ENCODE peak calls at places on chromosome 13, in nine cellular contexts. R is GM13977, Q is astrocyte of the cerebellum, M is fibroblast of pulmonary artery, T is AG09309, K is HFFc6, J is nephron progenitor cell, A is fibroblast of mammary gland, V is body of pancreas. Y is an unnamed sample.

GRCh38 chr13:40777166-40777956 is 6.4 kb upstream of the MRPS31 start:
- DNase-seq in A (peak), R (peak), Q (no peak), K (peak), J (peak), M (peak), T (no peak), V (peak), Y (no peak)

GRCh38 chr13:30792257-30793000 is 57.1 kb downstream of the ALOX5AP start:
- DNase-seq in K (peak), M (peak), A (peak), T (peak), R (no peak), Q (peak), J (peak), V (peak), Y (peak)

GRCh38 chr13:108463365-108463764 is 166.0 kb upstream of the MYO16 start:
- DNase-seq in J (no peak), V (no peak), K (peak), R (peak), Q (peak), A (peak), M (peak), T (no peak), Y (peak)

GRCh38 chr13:52615817-52616216 is 26.4 kb upstream of the HNRNPA1L2 start:
- DNase-seq in R (no peak), T (no peak), M (no peak), K (no peak), J (no peak), Q (no peak), A (peak), V (no peak), Y (no peak)

GRCh38 chr13:95564091-95564490 is 11.6 kb downstream of the CLDN10 start:
- DNase-seq in A (peak), K (peak), M (peak), J (no peak), T (no peak), V (no peak), R (no peak), Q (no peak), Y (no peak)

GRCh38 chr13:60482012-60482411 is 85.0 kb downstream of the TDRD3 start:
- DNase-seq in K (no peak), M (no peak), Q (no peak), V (no peak), A (peak), T (peak), R (no peak), J (no peak), Y (no peak)

GRCh38 chr13:51928231-51928630 is 66.5 kb downstream of the CCDC70 start:
- DNase-seq in M (no peak), Q (no peak), J (no peak), T (no peak), V (no peak), R (peak), K (no peak), A (no peak), Y (no peak)

GRCh38 chr13:27573265-27573664 is 47.1 kb downstream of the LNX2 start:
- DNase-seq in V (no peak), J (no peak), Q (peak), R (no peak), A (peak), M (peak), K (peak), T (no peak), Y (no peak)

GRCh38 chr13:48443442-48444208 is 30.7 kb upstream of the LPAR6 start:
- DNase-seq in Q (no peak), K (no peak), J (no peak), V (no peak), A (no peak), M (no peak), R (no peak), T (no peak), Y (no peak)

GRCh38 chr13:30734434-30734833 is 909 bp upstream of the ALOX5AP start:
- DNase-seq in K (peak), Q (no peak), M (no peak), V (no peak), A (peak), J (no peak), T (no peak), R (no peak), Y (no peak)

GRCh38 chr13:34833562-34834182 is 108.4 kb upstream of the NBEA start:
- DNase-seq in A (no peak), J (no peak), Q (no peak), R (no peak), T (no peak), V (no peak), M (peak), K (peak), Y (no peak)

GRCh38 chr13:95388420-95389079 is 87.3 kb upstream of the ABCC4 start:
- DNase-seq in A (no peak), V (no peak), Q (no peak), R (no peak), M (no peak), J (no peak), K (no peak), T (no peak), Y (no peak)

GRCh38 chr13:83709751-83710515 is 172.3 kb downstream of the SLITRK1 start:
- DNase-seq in T (no peak), M (peak), R (no peak), J (no peak), V (no peak), A (no peak), K (peak), Q (no peak), Y (no peak)

GRCh38 chr13:20526664-20527063 is 1.0 kb upstream of the CRYL1 start:
- DNase-seq in M (peak), V (no peak), Q (no peak), A (peak), T (no peak), J (no peak), R (no peak), K (peak), Y (no peak)

GRCh38 chr13:39451301-39451700 is 151.7 kb downstream of the LHFPL6 start:
- DNase-seq in K (no peak), V (no peak), M (peak), A (peak), T (no peak), R (no peak), J (no peak), Q (peak), Y (no peak)

GRCh38 chr13:72804301-72804700 is 22.4 kb downstream of the PIBF1 start:
- DNase-seq in Q (no peak), A (no peak), T (no peak), M (no peak), V (no peak), J (no peak), R (no peak), K (no peak), Y (no peak)

GRCh38 chr13:72805663-72806341 is 23.9 kb downstream of the PIBF1 start:
- DNase-seq in R (no peak), V (no peak), K (no peak), T (no peak), A (no peak), J (no peak), M (peak), Q (no peak), Y (no peak)

GRCh38 chr13:72808917-72809500 is 27.1 kb downstream of the PIBF1 start:
- DNase-seq in K (no peak), A (peak), J (no peak), V (no peak), Q (no peak), M (peak), T (no peak), R (no peak), Y (no peak)
- TF ChIP-seq CTCF in K (peak), A (peak), J (peak), V (peak), Q (no peak), M (peak), T (peak), R (peak), Y (peak)

DNA sequence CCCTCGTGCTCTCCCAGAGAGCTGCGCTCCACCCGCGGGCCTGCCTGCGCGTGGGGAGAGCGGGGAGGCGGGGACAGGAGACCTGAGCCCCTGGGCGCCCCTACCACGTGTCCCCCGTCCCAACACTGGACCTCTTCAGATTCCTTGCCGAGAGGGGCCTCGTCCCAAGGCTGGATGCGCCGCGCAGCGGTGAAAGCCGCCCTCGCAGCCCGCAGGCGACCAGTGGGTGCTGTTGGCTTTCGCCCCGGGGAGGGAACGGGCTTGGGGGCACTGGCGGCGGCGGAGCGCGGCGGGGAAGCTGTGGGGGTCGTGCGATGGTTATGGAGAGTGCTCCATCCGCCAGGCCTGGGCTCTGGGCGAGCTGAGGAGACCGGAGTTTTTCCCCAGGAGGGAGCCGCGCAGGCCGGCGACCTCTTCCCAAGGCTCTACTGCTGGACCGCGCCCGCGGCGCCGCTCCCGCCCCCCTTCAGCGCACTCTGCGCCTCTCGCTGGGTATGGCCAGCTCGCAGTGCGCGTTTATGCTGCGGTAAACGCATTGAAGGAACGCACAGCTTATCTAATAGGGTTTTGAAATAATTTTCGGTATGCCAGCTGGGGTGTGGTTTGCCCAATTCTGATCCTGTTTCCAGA is 17.2 kb upstream of the RNF17 start:
- DNase-seq in T (no peak), J (peak), M (no peak), K (no peak), R (peak), Q (no peak), A (no peak), V (no peak), Y (no peak)
- TF ChIP-seq CTCF in T (peak), J (peak), M (peak), K (no peak), R (peak), Q (peak), A (no peak), V (no peak), Y (peak)

DNA sequence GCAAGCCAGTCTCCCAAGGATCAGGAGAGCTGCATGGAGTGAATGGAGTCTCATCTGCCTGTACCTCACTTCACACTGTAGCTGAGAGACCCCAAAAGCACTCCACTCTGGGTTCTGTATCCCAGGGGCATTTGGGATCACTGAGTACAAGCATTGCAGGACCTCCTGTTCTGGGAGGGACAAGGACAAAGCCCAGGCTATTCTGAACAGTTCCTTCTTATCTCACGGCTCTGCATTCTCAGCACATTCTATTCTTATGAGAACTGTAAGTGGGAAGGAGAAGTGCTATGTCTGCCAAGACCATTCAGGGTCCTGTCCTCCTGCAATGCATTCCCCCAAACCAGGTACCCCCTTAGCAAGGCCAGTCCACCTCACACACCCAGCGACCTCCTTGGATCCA is 42.8 kb downstream of the RNF6 start:
- DNase-seq in J (no peak), M (no peak), V (no peak), A (no peak), R (no peak), K (no peak), Q (no peak), T (no peak), Y (no peak)
- TF ChIP-seq CTCF in J (no peak), M (no peak), V (no peak), A (no peak), R (no peak), K (no peak), Q (no peak), T (no peak), Y (no peak)

DNA sequence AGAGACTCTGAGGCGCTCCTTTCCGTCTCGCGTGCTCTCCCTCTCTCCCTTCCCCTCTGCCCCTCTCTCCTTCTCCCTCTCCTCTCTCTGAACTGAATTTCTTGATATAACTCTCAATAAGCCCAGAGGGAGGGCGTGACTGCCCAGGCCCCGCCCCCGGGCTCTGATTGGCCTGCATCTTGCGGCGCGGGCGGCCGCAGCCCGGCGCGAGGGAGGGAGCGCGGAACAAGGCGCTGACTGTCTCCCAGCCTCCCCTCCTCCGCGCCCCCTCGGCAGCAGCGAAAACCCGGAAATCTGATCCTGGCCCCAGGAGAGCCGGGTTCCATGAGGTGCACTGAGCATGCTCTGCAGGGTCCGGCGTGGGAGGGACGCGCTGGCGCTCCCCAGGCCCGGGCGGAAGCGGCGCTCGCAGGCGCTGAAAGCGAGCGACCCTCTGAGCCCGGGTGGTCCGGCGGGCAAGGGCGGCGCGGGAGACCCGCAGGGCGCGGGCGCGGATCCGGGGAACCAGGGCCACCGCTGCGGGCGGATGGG is at the start of gene PCDH9:
- DNase-seq in K (peak), V (peak), Q (peak), M (peak), T (peak), A (peak), J (peak), R (peak), Y (peak)
- TF ChIP-seq CTCF in K (no peak), V (no peak), Q (no peak), M (no peak), T (no peak), A (no peak), J (no peak), R (no peak), Y (no peak)

GRCh38 chr13:46146898-46147297 is 35.1 kb downstream of the LCP1 start:
- DNase-seq in K (peak), T (no peak), V (no peak), M (peak), A (peak), J (peak), R (no peak), Q (no peak), Y (no peak)
- TF ChIP-seq CTCF in K (peak), T (peak), V (no peak), M (peak), A (peak), J (peak), R (no peak), Q (peak), Y (peak)

GRCh38 chr13:59415498-59415897 is 748.2 kb downstream of the DIAPH3 start:
- DNase-seq in Q (no peak), A (no peak), T (no peak), V (peak), K (no peak), R (no peak), M (no peak), J (no peak), Y (no peak)
- TF ChIP-seq CTCF in Q (no peak), A (no peak), T (no peak), V (no peak), K (no peak), R (no peak), M (no peak), J (no peak), Y (no peak)

GRCh38 chr13:42350141-42350540 is 78.2 kb downstream of the AKAP11 start:
- DNase-seq in K (no peak), V (no peak), R (no peak), T (no peak), J (no peak), Q (no peak), A (no peak), M (no peak), Y (no peak)
- TF ChIP-seq CTCF in K (no peak), V (no peak), R (no peak), T (no peak), J (no peak), Q (no peak), A (no peak), M (no peak), Y (no peak)

GRCh38 chr13:77751513-77752456 is 54.3 kb downstream of the SLAIN1 start:
- DNase-seq in J (peak), A (peak), V (peak), Q (peak), M (peak), T (no peak), R (peak), K (peak), Y (peak)
- TF ChIP-seq CTCF in J (peak), A (peak), V (peak), Q (peak), M (peak), T (peak), R (peak), K (peak), Y (peak)

GRCh38 chr13:44157614-44158013 is 216.0 kb upstream of the SERP2 start:
- DNase-seq in M (no peak), J (no peak), R (no peak), T (no peak), K (no peak), Q (no peak), A (no peak), V (no peak), Y (no peak)

GRCh38 chr13:44153536-44153935 is 220.1 kb upstream of the SERP2 start:
- DNase-seq in Q (no peak), M (no peak), R (no peak), J (no peak), V (no peak), A (no peak), T (no peak), K (no peak), Y (no peak)

GRCh38 chr13:44158055-44158655 is 215.5 kb upstream of the SERP2 start:
- DNase-seq in V (no peak), A (no peak), Q (no peak), J (no peak), M (no peak), T (no peak), R (no peak), K (no peak), Y (no peak)

GRCh38 chr13:44156294-44156658 is 217.3 kb upstream of the SERP2 start:
- DNase-seq in M (no peak), V (no peak), T (no peak), Q (no peak), A (no peak), J (no peak), K (no peak), R (no peak), Y (no peak)

DNA sequence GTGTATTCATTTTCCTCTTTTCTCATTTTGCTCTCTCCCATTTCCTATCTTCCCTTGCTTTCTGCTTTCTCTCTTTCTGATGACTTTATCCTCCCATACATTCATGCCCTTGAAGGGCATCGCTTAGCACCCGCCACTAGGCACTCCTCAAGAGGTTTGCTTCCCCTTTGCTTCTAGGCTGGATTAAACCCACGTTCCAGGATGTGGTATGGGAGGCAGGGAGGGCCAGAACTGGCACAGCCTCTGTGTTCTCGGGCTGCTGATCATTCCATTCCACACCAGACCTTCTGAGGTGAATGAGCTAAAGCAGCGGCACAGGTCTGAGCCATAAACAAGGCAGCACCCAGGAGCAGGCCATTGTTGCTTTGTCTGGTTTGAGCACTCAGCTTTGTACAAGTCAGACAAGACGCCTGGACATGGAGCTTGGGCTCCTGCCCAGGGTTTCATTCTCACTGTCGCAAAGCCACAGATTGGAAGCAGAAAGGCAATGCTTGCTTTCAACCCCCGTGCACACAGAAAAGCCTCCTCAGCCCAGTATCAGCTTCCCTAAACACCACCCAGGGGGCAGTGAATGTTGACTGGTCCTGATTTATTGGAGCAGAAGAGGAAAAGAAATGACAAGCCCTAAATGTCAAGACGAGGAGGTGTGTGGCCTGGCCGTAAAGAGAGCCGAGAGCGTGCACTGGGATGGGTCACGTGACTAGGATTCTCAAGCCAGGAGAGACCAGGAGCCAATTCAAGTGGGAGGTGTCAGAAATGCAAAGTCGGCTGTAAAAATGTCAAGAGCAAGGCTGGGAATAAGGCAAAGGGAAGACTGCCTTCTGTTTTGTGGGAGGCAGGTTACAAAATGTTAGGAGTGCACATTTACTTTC is 218.0 kb upstream of the SERP2 start:
- DNase-seq in R (no peak), A (peak), V (peak), M (peak), K (peak), T (no peak), J (peak), Q (no peak), Y (no peak)
- TF ChIP-seq CTCF in R (no peak), A (no peak), V (no peak), M (no peak), K (no peak), T (no peak), J (no peak), Q (no peak), Y (no peak)

DNA sequence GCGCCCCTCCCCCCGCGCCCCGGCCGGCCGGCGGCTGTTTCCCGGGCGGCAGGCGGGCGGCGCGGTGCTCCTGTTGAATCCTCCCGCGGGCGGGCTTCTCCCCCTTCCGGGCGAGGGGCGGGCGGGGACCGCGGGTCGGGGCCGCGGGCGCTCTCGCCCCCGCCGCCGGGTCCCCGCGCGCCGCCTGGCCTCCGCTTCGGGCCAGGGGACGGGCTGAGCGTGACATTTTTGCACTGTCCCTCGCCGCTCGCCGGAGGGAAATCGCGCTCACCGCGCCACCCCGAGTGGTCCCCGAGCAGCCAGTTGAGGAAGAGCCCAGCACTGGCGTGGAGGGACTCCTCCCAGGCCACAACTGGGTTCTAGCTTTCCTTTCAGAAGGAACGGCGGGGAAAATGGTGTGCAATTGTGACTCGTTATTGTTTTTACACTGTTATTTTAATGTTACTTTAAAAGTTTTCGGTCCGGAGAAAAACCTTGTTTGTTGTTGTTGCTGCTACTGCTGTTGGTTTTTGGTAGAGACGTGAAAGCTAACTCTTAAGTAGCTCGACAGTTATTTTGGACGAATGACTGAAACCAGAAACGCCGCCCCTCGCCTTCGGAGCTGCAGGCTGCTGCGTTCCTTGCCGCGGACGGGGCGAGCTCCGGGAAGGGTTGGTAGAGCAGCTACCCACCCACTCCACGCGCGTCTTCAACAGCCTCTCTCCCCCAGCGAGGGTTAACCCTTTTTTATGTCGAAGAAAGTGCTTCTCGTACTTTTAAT is 942 bp downstream of the PDS5B start:
- DNase-seq in M (peak), R (peak), A (peak), V (peak), J (peak), Q (peak), K (peak), T (no peak), Y (peak)
- TF ChIP-seq CTCF in M (no peak), R (peak), A (no peak), V (no peak), J (no peak), Q (no peak), K (no peak), T (no peak), Y (no peak)